ENCODE peak calls at places on chromosomes 3 and 15, in eight cellular contexts. One of them, this sample, is unnamed.
A peak's percentile ranks its signal among the peaks of the same experiment; 100 is the strongest.

GRCh38 chr3:113264249-113264648 is 52.9 kb downstream of the BOC start:
- DNase-seq in progenitor cell of endocrine pancreas: no peak
- DNase-seq in RWPE1: no peak
- DNase-seq in sigmoid colon: no peak
- DNase-seq in AG10803: no peak
- DNase-seq in endothelial cell: no peak
- DNase-seq in glutamatergic neuron: peak; percentile 48
- DNase-seq in A549: no peak
- DNase-seq in this sample: no peak

GRCh38 chr3:32401541-32402052 is 9.9 kb downstream of the CMTM7 start:
- DNase-seq in endothelial cell: peak; percentile 87
- DNase-seq in AG10803: peak; percentile 74
- DNase-seq in RWPE1: no peak
- DNase-seq in A549: peak; percentile 64
- DNase-seq in progenitor cell of endocrine pancreas: peak; percentile 32
- DNase-seq in sigmoid colon: peak; percentile 87
- DNase-seq in glutamatergic neuron: peak; percentile 91
- DNase-seq in this sample: peak; percentile 94

GRCh38 chr3:190522621-190523222 is 8.8 kb downstream of the IL1RAP start:
- DNase-seq in endothelial cell: no peak
- DNase-seq in AG10803: peak; percentile 8
- DNase-seq in glutamatergic neuron: no peak
- DNase-seq in progenitor cell of endocrine pancreas: no peak
- DNase-seq in RWPE1: no peak
- DNase-seq in A549: no peak
- DNase-seq in sigmoid colon: no peak
- DNase-seq in this sample: no peak

GRCh38 chr15:31781261-31781660 is 249.1 kb upstream of the CHRNA7 start:
- DNase-seq in RWPE1: no peak
- DNase-seq in progenitor cell of endocrine pancreas: no peak
- DNase-seq in A549: no peak
- DNase-seq in sigmoid colon: no peak
- DNase-seq in glutamatergic neuron: no peak
- DNase-seq in AG10803: no peak
- DNase-seq in endothelial cell: no peak
- DNase-seq in this sample: no peak

GRCh38 chr3:187016639-187017345 is 86.5 kb downstream of the ST6GAL1 start:
- DNase-seq in sigmoid colon: no peak
- DNase-seq in RWPE1: peak; percentile 21
- DNase-seq in progenitor cell of endocrine pancreas: no peak
- DNase-seq in glutamatergic neuron: no peak
- DNase-seq in AG10803: peak; percentile 12
- DNase-seq in A549: peak; percentile 6
- DNase-seq in endothelial cell: no peak
- DNase-seq in this sample: no peak

GRCh38 chr15:94793641-94794040 is 562.3 kb downstream of the MCTP2 start:
- DNase-seq in endothelial cell: no peak
- DNase-seq in progenitor cell of endocrine pancreas: no peak
- DNase-seq in A549: no peak
- DNase-seq in AG10803: no peak
- DNase-seq in glutamatergic neuron: peak; percentile 28
- DNase-seq in RWPE1: peak; percentile 20
- DNase-seq in sigmoid colon: no peak
- DNase-seq in this sample: no peak

GRCh38 chr3:35644461-35644860 is 5.1 kb downstream of the ARPP21 start:
- DNase-seq in glutamatergic neuron: no peak
- DNase-seq in progenitor cell of endocrine pancreas: no peak
- DNase-seq in AG10803: no peak
- DNase-seq in sigmoid colon: no peak
- DNase-seq in endothelial cell: no peak
- DNase-seq in A549: no peak
- DNase-seq in RWPE1: no peak
- DNase-seq in this sample: no peak

GRCh38 chr3:55313701-55314100 is 173.4 kb downstream of the WNT5A start:
- DNase-seq in A549: no peak
- DNase-seq in sigmoid colon: no peak
- DNase-seq in RWPE1: no peak
- DNase-seq in progenitor cell of endocrine pancreas: no peak
- DNase-seq in glutamatergic neuron: no peak
- DNase-seq in endothelial cell: no peak
- DNase-seq in AG10803: no peak
- DNase-seq in this sample: no peak

GRCh38 chr3:49997862-49998261 is 57.9 kb downstream of the RBM6 start:
- DNase-seq in AG10803: no peak
- DNase-seq in A549: no peak
- DNase-seq in endothelial cell: no peak
- DNase-seq in glutamatergic neuron: no peak
- DNase-seq in RWPE1: no peak
- DNase-seq in sigmoid colon: no peak
- DNase-seq in progenitor cell of endocrine pancreas: no peak
- DNase-seq in this sample: no peak

GRCh38 chr3:125207507-125207906 is 5.0 kb downstream of the SLC12A8 start:
- DNase-seq in sigmoid colon: no peak
- DNase-seq in endothelial cell: no peak
- DNase-seq in AG10803: no peak
- DNase-seq in glutamatergic neuron: no peak
- DNase-seq in RWPE1: no peak
- DNase-seq in progenitor cell of endocrine pancreas: no peak
- DNase-seq in A549: no peak
- DNase-seq in this sample: no peak

GRCh38 chr15:47792231-47792630 is 74.9 kb downstream of the SEMA6D start:
- DNase-seq in sigmoid colon: no peak
- DNase-seq in glutamatergic neuron: no peak
- DNase-seq in AG10803: no peak
- DNase-seq in progenitor cell of endocrine pancreas: no peak
- DNase-seq in RWPE1: no peak
- DNase-seq in endothelial cell: no peak
- DNase-seq in A549: no peak
- DNase-seq in this sample: no peak

GRCh38 chr3:107962946-107963345 is 127.9 kb downstream of the CD47 start:
- DNase-seq in RWPE1: peak; percentile 78
- DNase-seq in sigmoid colon: no peak
- DNase-seq in AG10803: peak; percentile 44
- DNase-seq in A549: peak; percentile 35
- DNase-seq in endothelial cell: no peak
- DNase-seq in progenitor cell of endocrine pancreas: no peak
- DNase-seq in glutamatergic neuron: no peak
- DNase-seq in this sample: no peak

GRCh38 chr15:27774191-27774590 is 324.9 kb downstream of the OCA2 start:
- DNase-seq in endothelial cell: no peak
- DNase-seq in A549: no peak
- DNase-seq in RWPE1: no peak
- DNase-seq in glutamatergic neuron: no peak
- DNase-seq in progenitor cell of endocrine pancreas: no peak
- DNase-seq in sigmoid colon: no peak
- DNase-seq in AG10803: no peak
- DNase-seq in this sample: no peak

GRCh38 chr3:190968616-190969015 is 106.1 kb upstream of the GMNC start:
- DNase-seq in endothelial cell: no peak
- DNase-seq in AG10803: no peak
- DNase-seq in RWPE1: no peak
- DNase-seq in sigmoid colon: no peak
- DNase-seq in glutamatergic neuron: no peak
- DNase-seq in progenitor cell of endocrine pancreas: no peak
- DNase-seq in A549: no peak
- DNase-seq in this sample: no peak

GRCh38 chr3:63975705-63976104 is 47.6 kb downstream of the PSMD6 start:
- DNase-seq in progenitor cell of endocrine pancreas: no peak
- DNase-seq in AG10803: peak; percentile 29
- DNase-seq in sigmoid colon: peak; percentile 81
- DNase-seq in glutamatergic neuron: no peak
- DNase-seq in A549: no peak
- DNase-seq in RWPE1: peak; percentile 55
- DNase-seq in endothelial cell: no peak
- DNase-seq in this sample: peak; percentile 91

GRCh38 chr3:139111392-139112229 is 66.9 kb upstream of the PRR23C start:
- DNase-seq in RWPE1: peak; percentile 65
- DNase-seq in progenitor cell of endocrine pancreas: peak; percentile 56
- DNase-seq in glutamatergic neuron: peak; percentile 82
- DNase-seq in sigmoid colon: no peak
- DNase-seq in A549: peak; percentile 50
- DNase-seq in AG10803: peak; percentile 62
- DNase-seq in endothelial cell: peak; percentile 86
- DNase-seq in this sample: peak; percentile 38

GRCh38 chr3:72459588-72459987 is 388.7 kb downstream of the SHQ1 start:
- DNase-seq in RWPE1: no peak
- DNase-seq in progenitor cell of endocrine pancreas: no peak
- DNase-seq in sigmoid colon: no peak
- DNase-seq in endothelial cell: no peak
- DNase-seq in A549: no peak
- DNase-seq in AG10803: no peak
- DNase-seq in glutamatergic neuron: no peak
- DNase-seq in this sample: no peak

GRCh38 chr15:68218847-68219798 is 10.4 kb downstream of the CLN6 start:
- DNase-seq in sigmoid colon: peak; percentile 43
- DNase-seq in glutamatergic neuron: no peak
- DNase-seq in RWPE1: no peak
- DNase-seq in A549: no peak
- DNase-seq in progenitor cell of endocrine pancreas: no peak
- DNase-seq in AG10803: no peak
- DNase-seq in endothelial cell: no peak
- DNase-seq in this sample: peak; percentile 26

GRCh38 chr15:28948036-28948435 is 62.3 kb downstream of the APBA2 start:
- DNase-seq in A549: no peak
- DNase-seq in sigmoid colon: peak; percentile 5
- DNase-seq in AG10803: no peak
- DNase-seq in RWPE1: no peak
- DNase-seq in progenitor cell of endocrine pancreas: no peak
- DNase-seq in endothelial cell: no peak
- DNase-seq in glutamatergic neuron: no peak
- DNase-seq in this sample: no peak

DNA sequence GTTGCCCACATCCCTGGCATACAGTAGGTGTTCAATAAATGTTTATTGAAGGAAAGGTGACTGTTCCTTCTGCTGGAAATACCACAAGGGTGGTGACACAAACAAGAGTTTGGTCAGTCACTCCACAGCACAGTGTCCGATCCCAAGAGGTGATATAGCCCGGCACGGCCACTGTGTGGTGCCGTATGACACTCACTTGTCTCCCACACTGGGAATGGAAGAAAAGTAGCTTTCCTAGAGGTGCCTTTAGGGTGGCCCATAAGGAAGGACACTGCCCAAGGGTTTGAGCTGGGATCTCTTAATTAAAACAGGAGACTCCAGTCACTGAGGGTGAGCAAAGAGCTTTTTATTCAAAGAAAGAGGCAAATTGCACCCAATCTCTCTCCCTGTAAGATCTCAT is 40.5 kb downstream of the TGM4 start:
- DNase-seq in AG10803: no peak
- DNase-seq in A549: no peak
- DNase-seq in progenitor cell of endocrine pancreas: no peak
- DNase-seq in sigmoid colon: no peak
- DNase-seq in glutamatergic neuron: peak; percentile 42
- DNase-seq in RWPE1: peak; percentile 34
- DNase-seq in endothelial cell: peak; percentile 44
- DNase-seq in this sample: no peak
- TF ChIP-seq CTCF in AG10803: peak; percentile 50
- TF ChIP-seq CTCF in A549: no peak
- TF ChIP-seq CTCF in progenitor cell of endocrine pancreas: peak; percentile 15
- TF ChIP-seq CTCF in sigmoid colon: no peak
- TF ChIP-seq CTCF in glutamatergic neuron: no peak
- TF ChIP-seq CTCF in RWPE1: no peak
- TF ChIP-seq CTCF in endothelial cell: no peak
- TF ChIP-seq CTCF in this sample: no peak

DNA sequence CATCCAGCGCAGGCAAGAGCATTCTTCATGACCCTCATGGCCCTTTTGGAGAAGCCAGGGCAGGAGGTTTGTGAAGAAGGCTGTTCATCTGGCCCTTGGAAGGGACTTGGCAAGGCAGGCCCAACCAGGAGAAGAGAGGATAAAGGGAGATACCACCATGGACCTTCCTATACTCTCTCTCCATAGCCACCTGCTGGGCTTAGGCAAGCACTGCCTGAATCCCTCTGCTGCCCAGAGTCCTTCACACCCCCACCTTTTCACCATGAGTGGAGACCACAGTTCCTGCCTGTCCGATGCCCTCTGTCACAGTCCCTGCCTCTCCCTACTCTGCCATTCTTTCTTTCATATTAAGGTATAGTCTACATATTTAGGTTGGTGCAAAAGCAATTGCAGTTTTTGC is 10.6 kb upstream of the SFMBT1 start:
- DNase-seq in A549: peak; percentile 52
- DNase-seq in RWPE1: no peak
- DNase-seq in glutamatergic neuron: no peak
- DNase-seq in endothelial cell: peak; percentile 23
- DNase-seq in AG10803: no peak
- DNase-seq in progenitor cell of endocrine pancreas: no peak
- DNase-seq in sigmoid colon: peak; percentile 21
- DNase-seq in this sample: peak; percentile 46
- TF ChIP-seq CTCF in A549: no peak
- TF ChIP-seq CTCF in RWPE1: no peak
- TF ChIP-seq CTCF in glutamatergic neuron: no peak
- TF ChIP-seq CTCF in endothelial cell: no peak
- TF ChIP-seq CTCF in AG10803: peak; percentile 38
- TF ChIP-seq CTCF in progenitor cell of endocrine pancreas: peak; percentile 51
- TF ChIP-seq CTCF in sigmoid colon: no peak
- TF ChIP-seq CTCF in this sample: no peak

DNA sequence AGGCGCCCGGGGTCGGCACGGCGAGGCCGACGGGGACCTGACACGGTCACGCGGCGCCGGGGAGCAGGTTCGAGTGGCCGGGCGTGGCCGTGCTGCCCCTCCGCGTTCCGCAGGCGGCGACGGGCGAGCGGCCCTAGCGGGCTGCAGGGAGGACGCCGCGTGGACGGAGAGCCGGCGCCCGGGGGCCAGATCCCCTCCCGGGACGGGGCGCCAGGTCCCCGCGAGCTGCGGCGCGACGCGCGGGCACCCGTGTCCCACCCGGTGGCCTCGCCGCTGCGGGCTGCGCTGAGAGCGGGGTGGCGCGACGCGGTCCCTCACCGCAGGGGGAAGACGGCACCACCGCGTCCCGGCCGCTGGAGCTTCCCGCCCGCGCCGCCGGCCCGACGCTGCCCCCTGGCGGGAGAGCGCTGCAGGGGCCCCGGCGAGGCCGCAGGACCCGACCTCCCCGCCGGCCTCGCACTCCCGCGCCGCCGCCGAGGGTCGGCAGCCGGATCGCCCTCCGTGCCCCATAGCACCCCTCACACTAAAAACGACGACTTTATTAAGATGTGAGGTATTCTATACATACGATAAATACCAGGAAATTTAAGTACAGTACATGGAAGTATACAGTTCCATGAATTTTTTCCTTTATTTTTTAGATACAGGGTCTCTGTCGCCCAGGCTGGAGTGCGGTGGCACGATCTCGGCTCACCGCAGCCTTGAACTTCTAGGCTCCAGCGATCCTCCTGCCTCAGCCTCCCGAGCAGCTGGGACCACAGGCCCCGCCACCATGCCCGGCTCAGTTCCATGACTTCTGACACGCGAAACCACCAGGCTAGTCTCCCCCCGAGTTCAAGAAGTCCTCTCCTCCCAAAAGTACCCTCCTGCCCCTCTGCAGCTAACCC is 1.3 kb upstream of the PIGZ start:
- DNase-seq in AG10803: peak; percentile 37
- DNase-seq in endothelial cell: peak; percentile 86
- DNase-seq in glutamatergic neuron: peak; percentile 81
- DNase-seq in RWPE1: peak; percentile 68
- DNase-seq in progenitor cell of endocrine pancreas: peak; percentile 65
- DNase-seq in sigmoid colon: no peak
- DNase-seq in A549: peak; percentile 55
- DNase-seq in this sample: no peak
- TF ChIP-seq CTCF in AG10803: peak; percentile 37
- TF ChIP-seq CTCF in endothelial cell: peak; percentile 93
- TF ChIP-seq CTCF in glutamatergic neuron: peak; percentile 83
- TF ChIP-seq CTCF in RWPE1: peak; percentile 97
- TF ChIP-seq CTCF in progenitor cell of endocrine pancreas: peak; percentile 90
- TF ChIP-seq CTCF in sigmoid colon: peak; percentile 20
- TF ChIP-seq CTCF in A549: peak; percentile 71
- TF ChIP-seq CTCF in this sample: no peak

GRCh38 chr3:177228601-177229190 is 31.4 kb upstream of the TBL1XR1 start:
- DNase-seq in A549: no peak
- DNase-seq in endothelial cell: no peak
- DNase-seq in sigmoid colon: no peak
- DNase-seq in progenitor cell of endocrine pancreas: no peak
- DNase-seq in RWPE1: no peak
- DNase-seq in AG10803: no peak
- DNase-seq in glutamatergic neuron: no peak
- DNase-seq in this sample: no peak
- TF ChIP-seq CTCF in A549: no peak
- TF ChIP-seq CTCF in endothelial cell: no peak
- TF ChIP-seq CTCF in sigmoid colon: no peak
- TF ChIP-seq CTCF in progenitor cell of endocrine pancreas: no peak
- TF ChIP-seq CTCF in RWPE1: no peak
- TF ChIP-seq CTCF in AG10803: no peak
- TF ChIP-seq CTCF in glutamatergic neuron: no peak
- TF ChIP-seq CTCF in this sample: no peak